ENCODE peak calls at places on chromosomes 11 and 22, in ten cellular contexts. C, H, Q, I, P, G, V, S, K and N are unnamed samples.

GRCh38 chr11:5007561-5007960 is 12.9 kb downstream of the OR51L1 start:
- DNase-seq in Q (no peak), G (no peak), S (no peak), H (no peak), P (no peak), K (no peak), I (peak; percentile 15), C (no peak), V (no peak), N (no peak)

GRCh38 chr11:1485504-1485885 is 1.1 kb downstream of the MOB2 start:
- DNase-seq in C (no peak), H (no peak), K (no peak), S (no peak), P (no peak), I (peak; percentile 19), Q (peak; percentile 63), V (no peak), G (no peak), N (no peak)

GRCh38 chr11:71555508-71555907 is 7.3 kb downstream of the KRTAP5-9 start:
- DNase-seq in V (no peak), I (no peak), P (no peak), H (no peak), S (no peak), K (no peak), Q (no peak), G (no peak), C (no peak), N (no peak)

GRCh38 chr11:109940816-109941215 is 152.4 kb upstream of the ZC3H12C start:
- DNase-seq in Q (no peak), K (no peak), H (no peak), I (peak; percentile 27), G (no peak), S (no peak), P (no peak), V (no peak), C (no peak), N (no peak)

GRCh38 chr11:65958774-65959420 is 2.6 kb upstream of the SART1 start:
- DNase-seq in P (no peak), C (no peak), Q (no peak), I (no peak), K (no peak), V (no peak), H (no peak), G (no peak), S (no peak), N (no peak)

GRCh38 chr11:104588975-104589374 is 309.3 kb downstream of the CASP12 start:
- DNase-seq in G (no peak), Q (no peak), H (no peak), C (no peak), I (no peak), S (no peak), V (no peak), P (no peak), K (no peak), N (no peak)

GRCh38 chr11:125225401-125225800 is 60.9 kb downstream of the PKNOX2 start:
- DNase-seq in I (no peak), P (no peak), S (no peak), K (no peak), Q (no peak), G (no peak), H (no peak), V (no peak), C (no peak), N (no peak)

GRCh38 chr11:12577746-12578644 is 96.2 kb upstream of the TEAD1 start:
- DNase-seq in K (no peak), G (no peak), H (no peak), Q (no peak), V (no peak), I (peak; percentile 51), S (no peak), P (no peak), C (no peak), N (no peak)

GRCh38 chr22:48348855-48349254 is 1478.8 kb downstream of the BRD1 start:
- DNase-seq in H (no peak), C (no peak), S (no peak), K (no peak), Q (no peak), P (no peak), G (no peak), V (no peak), I (no peak), N (no peak)

GRCh38 chr22:48347311-48347710 is 1480.4 kb downstream of the BRD1 start:
- DNase-seq in C (peak; percentile 28), H (no peak), I (no peak), Q (peak; percentile 30), P (no peak), V (no peak), S (no peak), K (no peak), G (no peak), N (no peak)

GRCh38 chr22:48346911-48347310 is 1480.8 kb downstream of the BRD1 start:
- DNase-seq in C (no peak), H (no peak), P (no peak), I (no peak), V (no peak), K (no peak), S (no peak), Q (peak; percentile 29), G (no peak), N (no peak)

GRCh38 chr22:48345631-48346030 is 1482.0 kb downstream of the BRD1 start:
- DNase-seq in I (no peak), G (no peak), S (no peak), H (no peak), P (no peak), Q (peak; percentile 21), K (no peak), C (no peak), V (no peak), N (no peak)

DNA sequence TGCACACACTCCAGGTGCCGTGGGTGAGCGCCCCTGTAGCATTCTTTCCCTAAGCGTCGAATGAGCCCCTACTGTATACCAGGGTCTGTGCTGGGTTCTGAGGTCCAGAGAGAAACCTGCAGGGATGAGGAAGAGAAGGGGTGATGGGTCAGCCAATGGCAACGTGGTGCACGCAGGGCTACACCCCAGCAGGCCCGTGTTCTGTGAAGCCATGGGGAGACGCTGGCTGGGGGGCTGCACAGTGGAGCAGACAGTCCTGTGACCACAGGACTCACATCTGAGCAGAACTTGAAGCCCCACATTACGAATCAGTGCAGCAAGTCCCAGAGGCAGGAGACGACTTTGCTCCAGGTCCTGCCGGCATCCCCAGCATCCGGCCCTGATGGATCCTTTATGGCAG is 1481.4 kb downstream of the BRD1 start:
- DNase-seq in P (no peak), K (no peak), H (no peak), S (no peak), V (no peak), C (no peak), Q (no peak), G (no peak), I (no peak), N (no peak)
- TF ChIP-seq EP300 in P (no peak), K (no peak), H (no peak), S (no peak), V (no peak), C (no peak), Q (no peak), G (no peak), I (no peak), N (no peak)

DNA sequence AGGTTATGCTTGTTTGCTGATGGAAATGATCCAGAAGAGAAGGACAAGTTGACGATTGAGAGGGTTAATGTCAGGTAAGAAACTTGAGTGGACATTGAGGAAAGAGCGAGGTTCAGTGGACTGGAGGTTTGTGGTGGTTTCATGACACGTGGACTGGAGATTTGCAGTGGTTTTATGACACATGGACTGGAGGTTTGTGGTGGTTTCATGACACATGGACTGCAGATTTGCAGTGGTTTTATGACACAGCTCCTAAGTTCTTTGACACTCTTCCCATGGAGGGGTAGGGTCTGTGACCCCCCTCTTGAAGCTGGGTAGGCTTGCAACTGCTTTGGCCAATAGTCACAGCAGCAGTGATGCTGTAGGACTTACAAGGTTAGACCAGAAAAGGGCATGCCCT is 5.4 kb upstream of the MAPK8IP2 start:
- DNase-seq in I (no peak), V (no peak), G (no peak), S (no peak), P (no peak), Q (no peak), H (no peak), C (no peak), K (no peak), N (peak; percentile 3)
- H3K27me3 ChIP-seq in I (peaks cover 27% of the 10 kb centered on the region), V (peaks cover 5% of the 10 kb centered on the region), G (no peaks in the 10 kb centered on the region), S (peaks cover 16% of the 10 kb centered on the region), P (no peaks in the 10 kb centered on the region), Q (peaks cover 30% of the 10 kb centered on the region), H (peaks cover 23% of the 10 kb centered on the region), C (peaks cover 6% of the 10 kb centered on the region), K (no peaks in the 10 kb centered on the region), N (peaks cover 17% of the 10 kb centered on the region)

GRCh38 chr11:46523290-46523689 is 70.5 kb downstream of the AMBRA1 start:
- DNase-seq in G (no peak), Q (no peak), H (no peak), P (no peak), S (no peak), V (no peak), K (no peak), I (no peak), C (no peak), N (no peak)

GRCh38 chr11:46522682-46523281 is 71.0 kb downstream of the AMBRA1 start:
- DNase-seq in C (no peak), Q (no peak), I (no peak), G (no peak), S (no peak), H (no peak), K (no peak), P (peak; percentile 37), V (no peak), N (no peak)

GRCh38 chr11:46521947-46522681 is 71.7 kb downstream of the AMBRA1 start:
- DNase-seq in G (no peak), P (no peak), V (no peak), K (no peak), S (no peak), I (no peak), Q (no peak), C (no peak), H (no peak), N (no peak)

GRCh38 chr11:46519351-46519750 is 74.5 kb downstream of the AMBRA1 start:
- DNase-seq in Q (no peak), S (no peak), P (peak; percentile 63), V (no peak), I (no peak), G (no peak), H (no peak), C (no peak), K (no peak), N (no peak)

DNA sequence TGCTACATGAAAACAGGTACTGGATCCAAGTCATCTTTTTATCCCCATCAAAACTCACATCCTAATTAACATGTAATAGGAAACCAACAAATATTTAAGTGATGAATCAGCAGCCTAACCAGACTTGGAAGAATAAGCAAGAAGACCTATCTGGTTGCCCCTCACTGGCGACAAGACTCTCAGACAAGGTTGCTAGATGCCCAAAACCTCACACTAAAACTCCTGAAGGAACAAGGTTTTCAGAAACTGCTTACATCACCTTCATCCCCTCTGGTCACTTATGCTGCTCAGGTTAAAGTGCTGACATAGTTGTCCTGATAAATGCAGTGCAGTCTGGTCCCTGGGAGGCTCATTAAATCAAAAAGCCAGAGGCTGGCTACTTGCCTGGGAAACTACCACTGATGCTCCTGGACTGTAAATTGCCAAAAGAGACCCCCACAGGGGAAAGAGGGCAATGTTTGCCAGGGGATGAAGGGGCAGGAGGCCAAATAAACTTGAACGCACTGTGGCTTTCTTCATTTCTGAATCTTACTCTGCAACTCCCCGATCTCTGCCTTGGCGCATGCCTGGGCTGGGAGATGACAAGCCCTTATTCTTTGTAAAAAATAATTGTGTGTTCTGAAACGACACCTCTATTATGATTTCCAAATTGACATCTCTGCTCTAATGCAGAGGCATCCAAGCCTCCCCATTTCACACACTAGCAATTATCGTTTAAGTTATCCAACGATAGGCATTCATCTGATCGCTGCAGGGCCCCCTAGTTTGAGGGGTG is 72.7 kb downstream of the AMBRA1 start:
- DNase-seq in I (no peak), P (no peak), H (no peak), G (no peak), Q (no peak), K (no peak), V (no peak), C (no peak), S (no peak), N (no peak)
- TF ChIP-seq POLR2AphosphoS5 in I (no peak), P (no peak), H (no peak), G (no peak), Q (no peak), K (no peak), V (no peak), C (no peak), S (no peak), N (no peak)

DNA sequence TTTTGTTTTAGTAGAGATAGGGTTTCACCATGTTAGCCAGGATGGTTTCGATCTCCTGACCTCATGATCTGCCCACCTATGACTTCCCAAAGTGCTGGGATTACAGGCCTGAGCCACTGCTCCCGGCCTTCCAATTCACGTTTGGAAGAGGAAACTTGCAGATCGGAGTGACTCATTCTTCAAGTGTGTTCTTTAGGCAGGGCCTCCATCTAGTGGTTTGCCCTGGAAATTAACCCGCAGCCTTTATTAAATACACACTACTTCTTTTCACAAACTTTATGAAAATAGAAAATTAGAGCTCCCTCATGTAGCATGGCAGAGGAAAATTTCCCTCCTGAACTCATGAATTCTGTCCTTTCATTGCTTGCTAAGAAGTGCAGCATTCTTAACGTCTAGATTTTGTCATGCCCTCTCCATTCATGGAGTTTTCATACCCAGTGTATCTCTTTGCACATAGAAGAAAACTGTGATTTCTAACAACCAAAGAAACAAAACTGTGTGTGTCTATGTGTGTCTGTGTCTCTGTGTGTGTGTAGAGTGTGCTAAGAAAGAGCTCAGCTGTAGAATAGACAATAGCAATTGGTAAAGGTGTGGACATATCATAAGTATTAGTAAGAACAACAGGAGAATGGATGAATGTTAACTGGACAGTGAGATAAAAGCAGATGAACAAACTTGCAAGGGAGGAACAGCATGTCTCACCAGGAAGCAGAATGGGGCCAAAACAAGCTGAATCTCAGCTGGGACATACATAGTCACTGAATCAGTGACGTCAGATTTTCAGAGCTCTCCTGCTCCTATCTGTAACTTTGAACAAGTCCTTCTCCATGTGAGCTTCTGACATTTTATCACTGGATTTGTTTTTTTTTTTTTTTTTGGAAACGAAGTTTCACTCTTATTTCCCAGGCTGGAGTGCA is 118.4 kb downstream of the BBOX1 start:
- DNase-seq in C (peak; percentile 33), Q (peak; percentile 77), S (no peak), V (peak; percentile 43), H (peak; percentile 46), I (peak; percentile 39), P (peak; percentile 69), K (peak; percentile 62), G (no peak), N (no peak)
- TF ChIP-seq EP300 in C (no peak), Q (no peak), S (no peak), V (no peak), H (no peak), I (no peak), P (no peak), K (no peak), G (no peak), N (no peak)